ENCODE peak calls at places on chromosomes 3 and 15, in seven cellular contexts. H, N, M, G, U, R and E are unnamed samples.

GRCh38 chr15:75045332-75046015 is 22.1 kb downstream of the PPCDC start:
- DNase-seq in R (no peak), N (no peak), G (no peak), U (no peak), M (no peak), H (no peak), E (no peak)

GRCh38 chr3:129383292-129383860 is 45.1 kb downstream of the EFCAB12 start:
- DNase-seq in N (peak), H (peak), U (peak), R (peak), M (peak), G (peak), E (peak)

GRCh38 chr3:194070220-194070633 is 65.7 kb upstream of the HES1 start:
- DNase-seq in U (no peak), G (no peak), N (no peak), R (no peak), M (no peak), H (no peak), E (no peak)

GRCh38 chr3:185498503-185499396 is at the start of gene TMEM41A:
- DNase-seq in U (peak), R (peak), M (peak), H (peak), G (peak), N (peak), E (peak)

GRCh38 chr15:74775132-74775562 is 6.7 kb upstream of the CSK start:
- DNase-seq in R (no peak), N (no peak), M (no peak), G (no peak), H (no peak), U (peak), E (peak)

GRCh38 chr15:27576576-27576975 is 522.5 kb downstream of the OCA2 start:
- DNase-seq in H (no peak), N (no peak), U (no peak), G (no peak), M (no peak), R (no peak), E (no peak)

GRCh38 chr3:40317061-40317676 is 7.7 kb downstream of the EIF1B start:
- DNase-seq in R (peak), U (peak), M (peak), G (no peak), N (peak), H (peak), E (peak)

GRCh38 chr15:93900476-93901400 is 330.6 kb upstream of the MCTP2 start:
- DNase-seq in H (no peak), G (peak), R (no peak), U (no peak), M (no peak), N (peak), E (no peak)

GRCh38 chr3:109685084-109686079 is 348.0 kb upstream of the DPPA4 start:
- DNase-seq in M (no peak), U (peak), H (peak), N (no peak), G (no peak), R (no peak), E (no peak)

GRCh38 chr3:52495096-52495495 is at the start of gene STAB1:
- DNase-seq in U (peak), H (no peak), G (no peak), N (peak), M (no peak), R (peak), E (no peak)

GRCh38 chr15:63052128-63052826 is 9.7 kb downstream of the TPM1 start:
- DNase-seq in M (no peak), N (no peak), R (no peak), U (no peak), H (no peak), G (no peak), E (no peak)

GRCh38 chr15:79872358-79873017 is 24.3 kb downstream of the MTHFS start:
- DNase-seq in M (no peak), U (no peak), H (no peak), N (peak), G (peak), R (no peak), E (no peak)

GRCh38 chr3:8198605-8199004 is 303.0 kb upstream of the LMCD1 start:
- DNase-seq in N (no peak), U (no peak), G (no peak), H (no peak), R (no peak), M (no peak), E (no peak)

GRCh38 chr3:8204846-8205624 is 296.6 kb upstream of the LMCD1 start:
- DNase-seq in H (no peak), U (no peak), M (no peak), N (no peak), G (no peak), R (no peak), E (no peak)

GRCh38 chr3:8197384-8197783 is 304.2 kb upstream of the LMCD1 start:
- DNase-seq in R (no peak), U (no peak), M (no peak), H (no peak), G (no peak), N (no peak), E (no peak)

GRCh38 chr3:8201886-8202285 is 299.7 kb upstream of the LMCD1 start:
- DNase-seq in M (peak), G (no peak), H (no peak), N (no peak), R (no peak), U (no peak), E (no peak)

GRCh38 chr3:8201011-8201410 is 300.6 kb upstream of the LMCD1 start:
- DNase-seq in N (no peak), M (no peak), U (no peak), G (no peak), H (no peak), R (no peak), E (no peak)
- H3K9ac ChIP-seq in N (no peak), M (no peak), U (no peak), G (no peak), H (no peak), R (no peak), E (no peak)

GRCh38 chr3:134029256-134029733 is 430 bp downstream of the SLCO2A1 start:
- DNase-seq in G (peak), R (no peak), M (no peak), H (no peak), N (no peak), U (peak), E (no peak)

GRCh38 chr3:134029734-134030381 is at the start of gene SLCO2A1:
- DNase-seq in M (peak), G (peak), H (no peak), U (peak), N (peak), R (no peak), E (no peak)

GRCh38 chr3:134030801-134031619 is 1.3 kb upstream of the SLCO2A1 start:
- DNase-seq in U (peak), H (no peak), N (no peak), R (no peak), M (no peak), G (no peak), E (no peak)

GRCh38 chr3:134031620-134031915 is 1.8 kb upstream of the SLCO2A1 start:
- DNase-seq in R (no peak), H (no peak), G (no peak), N (no peak), M (no peak), U (no peak), E (no peak)

GRCh38 chr3:134030382-134030753 is 643 bp upstream of the SLCO2A1 start:
- DNase-seq in H (no peak), N (peak), M (peak), U (peak), R (no peak), G (no peak), E (no peak)
- H3K9ac ChIP-seq in H (peak), N (no peak), M (no peak), U (no peak), R (no peak), G (no peak), E (no peak)

GRCh38 chr3:54262541-54262940 is 140.2 kb downstream of the CACNA2D3 start:
- DNase-seq in M (no peak), G (no peak), H (no peak), R (no peak), N (no peak), U (no peak), E (no peak)
- H3K9ac ChIP-seq in M (no peak), G (no peak), H (no peak), R (no peak), N (no peak), U (no peak), E (no peak)

DNA sequence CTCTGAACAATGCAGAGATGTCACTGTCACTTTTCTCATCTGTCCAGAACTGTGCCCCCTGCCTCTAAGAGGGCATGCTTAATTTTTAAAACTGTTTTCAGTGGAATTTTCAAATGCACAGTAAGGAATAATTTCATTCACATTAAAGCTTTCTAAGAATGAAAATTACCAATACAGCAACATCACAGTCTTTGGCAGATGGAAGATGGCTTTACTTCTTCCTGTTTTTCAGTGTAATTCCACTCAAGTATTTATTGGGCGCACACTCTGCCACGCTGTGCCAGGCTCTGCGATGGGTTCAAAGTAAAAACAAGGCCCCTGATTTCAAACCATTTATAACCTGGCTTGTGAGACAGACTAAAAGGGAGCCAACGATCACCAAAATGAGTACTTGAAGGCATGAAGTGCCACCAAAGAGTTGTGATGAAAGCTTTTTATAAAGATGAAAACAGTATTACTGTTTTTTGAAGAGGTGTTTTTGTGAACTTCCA is 984 bp upstream of the TOP2B start:
- DNase-seq in U (no peak), G (no peak), H (no peak), N (no peak), R (no peak), M (no peak), E (no peak)
- H3K9ac ChIP-seq in U (peak), G (peak), H (peak), N (no peak), R (peak), M (no peak), E (peak)